ENCODE peak calls at places on chromosomes 1 and 21, in five cellular contexts. X is trophoblast cell, M is OCI-LY7, C is astrocyte, E is mesendoderm. B is an unnamed sample.

GRCh38 chr1:199590708-199591107 is 436.8 kb upstream of the NR5A2 start:
- DNase-seq in C (no peak), M (no peak), X (no peak), E (no peak), B (no peak)

GRCh38 chr1:73637275-73637674 is 560.7 kb downstream of the LRRIQ3 start:
- DNase-seq in E (peak; percentile 22), C (no peak), M (no peak), X (no peak), B (no peak)

GRCh38 chr1:48645883-48646282 is 130.8 kb downstream of the BEND5 start:
- DNase-seq in M (no peak), E (no peak), X (no peak), C (no peak), B (no peak)

GRCh38 chr1:10679521-10680220 is 116.8 kb downstream of the CASZ1 start:
- DNase-seq in E (peak; percentile 97), X (peak; percentile 39), C (peak; percentile 76), M (peak; percentile 40), B (no peak)

GRCh38 chr1:211825990-211826389 is 4.6 kb downstream of the LPGAT1 start:
- DNase-seq in C (peak; percentile 71), X (peak; percentile 53), M (no peak), E (no peak), B (no peak)

GRCh38 chr21:16911166-16911607 is 601.7 kb upstream of the CXADR start:
- DNase-seq in M (no peak), E (no peak), C (no peak), X (no peak), B (no peak)

GRCh38 chr1:229336345-229336744 is 6.5 kb downstream of the CCSAP start:
- DNase-seq in C (no peak), X (no peak), E (no peak), M (peak; percentile 17), B (no peak)

GRCh38 chr1:26094677-26095383 is 16.8 kb upstream of the PDIK1L start:
- DNase-seq in X (peak; percentile 95), E (peak; percentile 96), M (no peak), C (no peak), B (peak; percentile 52)

GRCh38 chr1:44932151-44932550 is 54.2 kb downstream of the EIF2B3 start:
- DNase-seq in M (no peak), X (no peak), C (no peak), E (peak; percentile 36), B (no peak)

GRCh38 chr21:27570306-27570868 is 603.5 kb upstream of the ADAMTS5 start:
- DNase-seq in C (peak; percentile 86), M (no peak), X (peak; percentile 89), E (no peak), B (peak; percentile 17)

GRCh38 chr1:115274467-115274866 is 63.6 kb downstream of the NGF start:
- DNase-seq in M (no peak), C (no peak), E (no peak), X (no peak), B (no peak)

GRCh38 chr1:156704930-156705320 is 458 bp downstream of the CRABP2 start:
- DNase-seq in M (no peak), C (peak; percentile 56), X (peak; percentile 85), E (peak; percentile 56), B (peak; percentile 96)

GRCh38 chr1:247370786-247371732 is 39.4 kb upstream of the ZNF496 start:
- DNase-seq in C (peak; percentile 30), E (no peak), X (no peak), M (no peak), B (peak; percentile 75)

GRCh38 chr1:54277451-54278355 is 77.7 kb downstream of the MRPL37 start:
- DNase-seq in X (peak; percentile 17), M (no peak), C (no peak), E (no peak), B (no peak)

GRCh38 chr1:161872506-161872905 is 106.4 kb downstream of the ATF6 start:
- DNase-seq in C (no peak), M (no peak), E (peak; percentile 25), X (no peak), B (no peak)

GRCh38 chr1:230972855-230973271 is 5.8 kb downstream of the TTC13 start:
- DNase-seq in X (peak; percentile 89), M (peak; percentile 29), E (no peak), C (peak; percentile 9), B (peak; percentile 50)

GRCh38 chr21:44849616-44850130 is 23.8 kb downstream of the PTTG1IP start:
- DNase-seq in C (no peak), X (no peak), E (no peak), M (no peak), B (no peak)
- H3K4me2 ChIP-seq in C (no peak overlapping the region), X (no peak overlapping the region), E (no peak overlapping the region), M (no peak overlapping the region), B (no peak overlapping the region)

DNA sequence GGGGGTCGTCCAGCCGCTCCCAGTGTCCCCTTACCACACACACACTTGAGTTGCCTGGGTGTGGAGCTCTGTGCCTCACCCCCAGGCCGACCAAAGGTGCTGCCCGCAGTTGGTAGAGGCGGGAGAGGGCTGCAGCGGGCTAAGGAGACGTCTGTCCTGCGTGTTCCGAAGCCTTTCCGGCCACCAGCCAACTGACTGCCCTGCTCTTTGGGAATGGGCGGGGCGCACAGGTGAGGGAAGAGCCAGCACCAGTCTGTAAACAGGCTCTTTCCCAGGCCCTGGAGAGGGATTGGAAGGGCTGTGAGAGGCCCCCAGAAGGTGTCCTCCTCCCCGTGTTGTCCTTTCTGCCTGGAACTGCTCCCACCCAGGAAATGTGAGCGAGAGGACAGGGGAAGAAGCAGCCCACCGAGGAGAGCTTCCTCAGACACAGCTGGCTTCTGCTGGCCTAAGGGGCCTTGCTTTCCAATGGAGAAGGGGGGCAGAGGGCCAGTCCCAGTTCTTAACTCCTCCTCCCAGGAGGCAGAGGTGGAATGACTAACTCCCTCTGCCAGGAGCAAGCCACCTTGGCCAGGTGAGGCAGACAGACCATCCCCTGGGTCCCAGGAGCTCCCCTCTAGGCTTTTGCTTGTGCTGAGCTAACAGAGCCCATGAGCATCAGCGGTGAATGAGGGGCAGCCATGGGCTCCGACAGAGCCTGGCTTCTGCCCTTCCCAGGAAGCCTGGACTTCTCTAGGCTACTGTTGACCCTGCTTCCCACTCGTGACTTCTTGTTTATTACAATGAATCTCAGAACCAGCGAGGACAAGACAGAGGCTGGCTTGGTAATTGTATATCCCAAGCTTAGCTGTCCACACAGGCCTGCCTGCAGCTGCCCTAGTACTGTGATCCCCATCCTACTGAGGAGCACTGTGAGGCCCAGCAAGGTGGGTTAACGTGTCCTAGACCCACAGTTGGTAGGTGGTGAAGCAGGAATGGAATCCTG is 158.1 kb upstream of the COA6 start:
- DNase-seq in X (peak; percentile 33), M (no peak), E (peak; percentile 60), C (no peak), B (no peak)
- H3K4me3 ChIP-seq in X (peak overlapping the region; percentile 1), M (no peak overlapping the region), E (peak overlapping the region; percentile 65), C (peak overlapping the region; percentile 47), B (no peak overlapping the region)

DNA sequence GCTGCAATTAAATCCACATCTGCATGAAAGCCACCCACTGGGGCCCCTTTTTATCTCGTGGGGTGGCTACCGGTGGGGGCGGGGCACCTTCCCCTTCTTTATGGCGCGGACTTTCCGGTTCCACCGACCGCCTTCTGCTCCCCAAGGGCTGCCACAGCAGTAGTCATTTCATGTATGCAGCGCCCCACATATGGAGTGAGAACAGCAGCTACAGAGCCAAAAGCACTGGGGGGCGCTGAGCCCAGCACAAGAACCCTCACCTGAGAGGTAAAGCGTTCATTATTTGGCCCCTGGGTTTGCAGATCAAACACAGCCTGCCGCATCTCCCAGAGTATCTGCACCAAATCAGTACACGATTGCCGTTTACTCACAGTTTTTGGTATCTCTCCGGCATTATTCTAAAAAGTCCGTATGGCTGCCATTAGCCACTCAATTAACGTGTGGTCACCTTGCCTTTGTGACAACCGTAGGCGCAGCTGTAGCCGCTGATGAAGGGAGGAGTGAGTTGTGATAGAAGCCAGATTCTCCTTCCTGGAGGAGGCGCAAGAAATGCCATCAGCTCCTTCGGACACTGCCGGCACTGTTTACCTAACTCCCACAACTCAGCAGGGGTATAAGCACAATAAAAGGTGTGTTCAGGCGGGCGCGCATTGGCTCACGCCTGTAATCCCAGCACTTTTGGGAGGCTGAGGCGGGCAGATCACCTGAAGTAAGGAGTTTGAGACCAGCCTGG is 30.4 kb upstream of the CR2 start:
- DNase-seq in M (no peak), E (peak; percentile 29), X (no peak), C (no peak), B (no peak)
- H3K4me2 ChIP-seq in M (no peak overlapping the region), E (no peak overlapping the region), X (peak overlapping the region; percentile 28), C (no peak overlapping the region), B (no peak overlapping the region)

DNA sequence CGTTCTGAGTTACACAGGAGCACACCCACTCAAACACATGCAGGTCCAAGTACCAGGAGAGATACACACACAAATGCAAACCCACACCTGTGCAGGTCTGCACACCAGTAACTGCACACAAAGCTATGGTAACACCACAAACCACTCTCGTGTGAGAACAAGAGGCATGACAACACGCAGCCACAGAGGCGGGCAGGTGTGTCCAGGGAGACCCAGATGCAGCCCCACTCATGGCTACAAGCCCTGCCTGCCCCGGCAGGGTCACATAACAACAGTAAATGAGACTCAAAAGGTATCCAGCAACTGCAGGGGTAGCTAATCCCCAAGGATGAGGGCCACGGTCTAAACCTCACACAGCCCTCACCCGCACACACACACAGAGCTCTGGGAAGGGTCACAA is 48.1 kb downstream of the RAP1GAP start:
- DNase-seq in E (no peak), M (no peak), C (no peak), X (no peak), B (no peak)
- H3K4me3 ChIP-seq in E (no peak overlapping the region), M (no peak overlapping the region), C (no peak overlapping the region), X (no peak overlapping the region), B (no peak overlapping the region)

DNA sequence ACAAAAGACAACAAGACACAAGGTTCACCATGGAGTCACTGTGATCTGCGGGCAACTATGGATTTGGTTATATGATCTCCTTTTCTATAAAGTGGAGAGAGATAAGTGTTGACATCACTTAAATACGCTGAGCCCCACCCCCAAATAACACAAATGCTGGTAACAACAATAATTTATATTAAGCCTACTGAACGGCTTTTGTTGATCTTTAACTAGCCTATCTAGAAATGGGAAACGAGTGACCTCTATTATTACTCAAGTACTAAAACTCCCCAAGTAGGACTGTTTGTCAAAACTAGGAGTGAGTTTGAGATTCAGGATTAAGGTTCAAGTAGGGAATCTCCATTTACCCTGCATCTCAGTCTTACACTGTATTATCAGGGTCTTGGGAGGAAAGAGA is 52.2 kb downstream of the MAP3K7CL start:
- DNase-seq in C (no peak), M (no peak), X (peak; percentile 26), E (no peak), B (no peak)
- H3K4me2 ChIP-seq in C (peak overlapping the region; percentile 92), M (no peak overlapping the region), X (no peak overlapping the region), E (no peak overlapping the region), B (peak overlapping the region; percentile 92)

GRCh38 chr1:5403935-5404334 is 588.3 kb downstream of the NPHP4 start:
- DNase-seq in X (no peak), E (no peak), C (no peak), M (no peak), B (no peak)

GRCh38 chr1:5405263-5405662 is 587.0 kb downstream of the NPHP4 start:
- DNase-seq in C (no peak), E (no peak), M (no peak), X (no peak), B (no peak)

GRCh38 chr1:5404412-5405203 is 587.6 kb downstream of the NPHP4 start:
- DNase-seq in M (no peak), X (no peak), C (no peak), E (peak; percentile 56), B (no peak)

GRCh38 chr1:5410652-5411051 is 581.6 kb downstream of the NPHP4 start:
- DNase-seq in C (no peak), X (peak; percentile 2), E (no peak), M (no peak), B (no peak)

GRCh38 chr1:5408401-5408800 is 583.8 kb downstream of the NPHP4 start:
- DNase-seq in E (no peak), C (no peak), M (no peak), X (no peak), B (no peak)
- H3K4me3 ChIP-seq in E (no peak overlapping the region), C (no peak overlapping the region), M (no peak overlapping the region), X (no peak overlapping the region), B (no peak overlapping the region)